ENCODE peak calls at places on chromosomes 5 and 9, in six cellular contexts. C is mesenchymal stem cell, J is NCI-H1694 treated with DMSO at 0.1 percent for 48 hours, A is EH, F is Peyer's patch, I is ureter. L is an unnamed sample.

GRCh38 chr5:180467028-180467427 is 27.2 kb upstream of the CNOT6 start:
- DNase-seq in J (no peak), A (no peak), F (no peak), C (no peak), I (no peak), L (no peak)

GRCh38 chr9:123679330-123679987 is 250.5 kb downstream of the DENND1A start:
- DNase-seq in A (peak), J (no peak), F (peak), I (no peak), C (peak), L (no peak)

GRCh38 chr5:163104496-163104895 is 332.9 kb upstream of the CCNG1 start:
- DNase-seq in A (no peak), I (no peak), C (no peak), F (no peak), J (no peak), L (no peak)

GRCh38 chr9:87857141-87857947 is 25.3 kb upstream of the SPATA31E1 start:
- DNase-seq in I (no peak), J (no peak), F (no peak), C (no peak), A (no peak), L (no peak)

GRCh38 chr5:157109744-157110143 is 900 bp upstream of the HAVCR2 start:
- DNase-seq in F (peak), C (no peak), A (no peak), J (no peak), I (no peak), L (no peak)

GRCh38 chr5:102018690-102019089 is 277.4 kb downstream of the SLCO4C1 start:
- DNase-seq in A (no peak), J (no peak), I (no peak), F (no peak), C (no peak), L (no peak)

GRCh38 chr9:703392-703791 is 138.1 kb upstream of the DMRT1 start:
- DNase-seq in J (no peak), A (peak), C (no peak), F (no peak), I (no peak), L (no peak)

GRCh38 chr5:177334155-177334551 is 17.3 kb downstream of the LMAN2 start:
- DNase-seq in I (no peak), C (no peak), F (no peak), A (no peak), J (no peak), L (no peak)

GRCh38 chr9:8012986-8013385 is 213.4 kb upstream of the DMAC1 start:
- DNase-seq in F (no peak), A (no peak), C (no peak), J (no peak), I (no peak), L (no peak)

GRCh38 chr5:15026011-15026481 is 154.5 kb upstream of the ANKH start:
- DNase-seq in F (no peak), J (no peak), A (peak), C (peak), I (no peak), L (no peak)

GRCh38 chr9:18692240-18692639 is 218.3 kb downstream of the ADAMTSL1 start:
- DNase-seq in J (no peak), F (no peak), C (no peak), A (no peak), I (no peak), L (no peak)

GRCh38 chr5:674630-675011 is 18.5 kb downstream of the TPPP start:
- DNase-seq in C (peak), J (no peak), I (no peak), F (no peak), A (no peak), L (no peak)

GRCh38 chr9:93711002-93711401 is 134.6 kb downstream of the PHF2 start:
- DNase-seq in J (no peak), C (no peak), I (no peak), F (no peak), A (no peak), L (no peak)

GRCh38 chr5:113354056-113354455 is 80.7 kb downstream of the TSSK1B start:
- DNase-seq in A (no peak), C (no peak), F (no peak), I (no peak), J (no peak), L (no peak)

GRCh38 chr9:5499889-5500398 is 10.4 kb upstream of the PDCD1LG2 start:
- DNase-seq in F (no peak), C (peak), J (no peak), A (peak), I (no peak), L (no peak)

GRCh38 chr9:20725675-20726074 is 41.6 kb downstream of the FOCAD start:
- DNase-seq in C (no peak), A (no peak), I (no peak), J (no peak), F (no peak), L (no peak)

GRCh38 chr9:136753371-136754058 is 4.5 kb downstream of the LCN8 start:
- DNase-seq in J (no peak), C (no peak), I (no peak), A (no peak), F (no peak), L (no peak)

GRCh38 chr9:22855956-22856355 is 409.3 kb downstream of the DMRTA1 start:
- DNase-seq in F (no peak), J (no peak), I (no peak), A (no peak), C (no peak), L (no peak)

GRCh38 chr9:17793713-17794622 is 215.1 kb downstream of the SH3GL2 start:
- DNase-seq in F (no peak), A (no peak), C (no peak), J (no peak), I (no peak), L (no peak)

L was measured in suprapubic skin.